ENCODE peak calls at places on chromosomes 11 and 22, in nine cellular contexts. F, P, V, U, R, S, A, W and B are unnamed samples. For H3K4me1, the result is how much of the 10 kb centered on the place peaks cover.

GRCh38 chr22:44211256-44211945 is 30.7 kb downstream of the PARVG start:
- DNase-seq in A (no peak), P (no peak), F (no peak), S (no peak), U (no peak), V (no peak), W (no peak), R (no peak), B (peak)

GRCh38 chr11:93729129-93729616 is 12.1 kb downstream of the TAF1D start:
- DNase-seq in F (no peak), P (no peak), S (no peak), R (no peak), U (no peak), W (no peak), V (no peak), A (no peak), B (no peak)

GRCh38 chr22:31240011-31240410 is 27.9 kb downstream of the LIMK2 start:
- DNase-seq in S (no peak), F (no peak), A (no peak), U (no peak), R (no peak), P (no peak), W (no peak), V (no peak), B (no peak)

GRCh38 chr11:24885580-24886173 is 388.8 kb downstream of the LUZP2 start:
- DNase-seq in P (no peak), F (no peak), U (no peak), R (no peak), V (no peak), S (no peak), W (no peak), A (no peak), B (no peak)

GRCh38 chr22:47193606-47194316 is 431.3 kb downstream of the TBC1D22A start:
- DNase-seq in S (no peak), P (peak), F (no peak), A (no peak), W (no peak), R (peak), V (no peak), U (peak), B (peak)

GRCh38 chr11:118618991-118619375 is 11.6 kb downstream of the PHLDB1 start:
- DNase-seq in F (no peak), U (peak), V (peak), R (no peak), S (no peak), A (no peak), P (peak), W (no peak), B (no peak)

GRCh38 chr11:14499178-14499559 is 442 bp downstream of the COPB1 start:
- DNase-seq in V (no peak), W (no peak), P (peak), U (no peak), F (no peak), R (peak), S (peak), A (peak), B (peak)

GRCh38 chr11:6269994-6270393 is 10.4 kb downstream of the CCKBR start:
- DNase-seq in U (no peak), F (no peak), V (no peak), W (no peak), P (peak), A (peak), R (no peak), S (no peak), B (peak)

GRCh38 chr22:30279389-30279788 is 9.9 kb downstream of the CASTOR1 start:
- DNase-seq in V (no peak), W (peak), S (no peak), U (no peak), P (no peak), F (no peak), A (no peak), R (no peak), B (peak)

GRCh38 chr11:126210871-126211235 is 597 bp downstream of the RPUSD4 start:
- DNase-seq in R (no peak), P (no peak), S (no peak), F (no peak), U (no peak), V (no peak), A (no peak), W (no peak), B (no peak)

GRCh38 chr11:34345012-34345804 is 12.6 kb downstream of the ABTB2 start:
- DNase-seq in W (peak), U (peak), V (peak), S (peak), R (peak), F (peak), P (no peak), A (no peak), B (peak)

GRCh38 chr11:117182551-117182935 is 4.0 kb downstream of the SIDT2 start:
- DNase-seq in V (no peak), F (no peak), A (no peak), U (peak), W (no peak), R (peak), S (no peak), P (peak), B (no peak)

GRCh38 chr11:75855191-75855590 is 40.2 kb downstream of the UVRAG start:
- DNase-seq in S (no peak), R (no peak), V (no peak), U (no peak), P (no peak), W (no peak), A (no peak), F (no peak), B (no peak)

GRCh38 chr11:102230186-102230585 is 87.1 kb upstream of the BIRC3 start:
- DNase-seq in W (no peak), S (no peak), F (no peak), A (no peak), R (no peak), P (no peak), U (no peak), V (no peak), B (no peak)

GRCh38 chr11:1562469-1563148 is 9.5 kb downstream of the DUSP8 start:
- DNase-seq in W (no peak), R (no peak), S (no peak), A (no peak), F (no peak), V (no peak), U (no peak), P (no peak), B (no peak)

GRCh38 chr22:38751422-38752346 is 4.1 kb downstream of the SUN2 start:
- DNase-seq in V (no peak), P (no peak), R (peak), F (no peak), W (peak), U (no peak), A (no peak), S (no peak), B (no peak)

GRCh38 chr11:15493921-15494630 is 379.4 kb downstream of the INSC start:
- DNase-seq in A (no peak), R (peak), S (no peak), U (no peak), W (no peak), P (no peak), V (no peak), F (no peak), B (no peak)

GRCh38 chr22:19108807-19109197 is 13.4 kb downstream of the DGCR2 start:
- DNase-seq in V (no peak), A (no peak), S (no peak), F (no peak), P (no peak), R (no peak), W (no peak), U (no peak), B (no peak)
- H3K4me1 ChIP-seq in V (under half), A (under half), S (under half), F (under half), P (under half), R (under half), W (half or more), U (under half), B (under half)

GRCh38 chr11:2928605-2929510 is at the start of gene PHLDA2:
- DNase-seq in S (peak), U (peak), V (no peak), P (peak), W (no peak), F (peak), R (peak), A (peak), B (peak)
- TF ChIP-seq POLR2A in S (peak), U (no peak), V (peak), P (no peak), W (peak), F (peak), R (no peak), A (peak), B (no peak)

DNA sequence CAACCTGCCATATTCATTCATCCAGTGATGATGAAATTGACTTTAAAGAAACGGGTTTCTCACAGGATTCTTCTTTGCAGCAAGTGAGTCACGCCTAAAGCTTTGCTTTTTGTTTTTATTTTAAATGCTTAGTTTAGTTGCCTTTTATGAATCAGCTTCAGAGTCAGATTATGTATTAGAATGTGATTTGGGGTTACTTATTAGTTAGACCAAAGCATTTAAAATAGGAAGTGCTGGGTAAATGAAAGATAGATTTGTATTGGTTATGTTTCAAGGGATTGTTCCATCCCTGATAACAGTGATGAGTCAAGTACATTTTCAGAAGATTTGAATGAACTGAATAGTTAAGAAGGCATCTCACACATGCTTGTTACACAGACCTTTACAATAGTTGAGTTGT is 101.3 kb upstream of the GAL start:
- DNase-seq in F (no peak), S (no peak), A (no peak), V (no peak), R (no peak), W (no peak), U (no peak), P (no peak), B (no peak)
- H3K4me1 ChIP-seq in F (under half), S (under half), A (under half), V (under half), R (under half), W (half or more), U (under half), P (under half), B (under half)

GRCh38 chr11:64768300-64768694 is 8.5 kb upstream of the PYGM start:
- DNase-seq in A (no peak), V (no peak), S (no peak), U (no peak), P (no peak), W (no peak), F (no peak), R (no peak), B (peak)

GRCh38 chr11:64765841-64766682 is 6.3 kb upstream of the PYGM start:
- DNase-seq in A (no peak), R (no peak), S (no peak), V (no peak), P (no peak), F (no peak), U (no peak), W (no peak), B (no peak)

GRCh38 chr11:64766881-64767280 is 7.1 kb upstream of the PYGM start:
- DNase-seq in P (no peak), S (no peak), V (no peak), R (no peak), U (no peak), W (no peak), F (no peak), A (no peak), B (no peak)

GRCh38 chr11:64769283-64769682 is 9.1 kb downstream of the SF1 start:
- DNase-seq in A (no peak), W (no peak), S (no peak), U (no peak), V (no peak), R (no peak), F (no peak), P (no peak), B (no peak)

GRCh38 chr11:64767344-64768299 is 7.8 kb upstream of the PYGM start:
- DNase-seq in R (peak), V (peak), W (no peak), P (peak), A (no peak), S (no peak), F (peak), U (peak), B (peak)
- TF ChIP-seq POLR2A in R (no peak), V (no peak), W (no peak), P (no peak), A (peak), S (no peak), F (no peak), U (no peak), B (no peak)

GRCh38 chr22:36340621-36341020 is 47.1 kb downstream of the MYH9 start:
- DNase-seq in P (no peak), A (peak), V (no peak), U (no peak), S (no peak), W (no peak), F (no peak), R (peak), B (no peak)
- H3K4me1 ChIP-seq in P (under half), A (under half), V (half or more), U (under half), S (half or more), W (under half), F (under half), R (half or more), B (half or more)

DNA sequence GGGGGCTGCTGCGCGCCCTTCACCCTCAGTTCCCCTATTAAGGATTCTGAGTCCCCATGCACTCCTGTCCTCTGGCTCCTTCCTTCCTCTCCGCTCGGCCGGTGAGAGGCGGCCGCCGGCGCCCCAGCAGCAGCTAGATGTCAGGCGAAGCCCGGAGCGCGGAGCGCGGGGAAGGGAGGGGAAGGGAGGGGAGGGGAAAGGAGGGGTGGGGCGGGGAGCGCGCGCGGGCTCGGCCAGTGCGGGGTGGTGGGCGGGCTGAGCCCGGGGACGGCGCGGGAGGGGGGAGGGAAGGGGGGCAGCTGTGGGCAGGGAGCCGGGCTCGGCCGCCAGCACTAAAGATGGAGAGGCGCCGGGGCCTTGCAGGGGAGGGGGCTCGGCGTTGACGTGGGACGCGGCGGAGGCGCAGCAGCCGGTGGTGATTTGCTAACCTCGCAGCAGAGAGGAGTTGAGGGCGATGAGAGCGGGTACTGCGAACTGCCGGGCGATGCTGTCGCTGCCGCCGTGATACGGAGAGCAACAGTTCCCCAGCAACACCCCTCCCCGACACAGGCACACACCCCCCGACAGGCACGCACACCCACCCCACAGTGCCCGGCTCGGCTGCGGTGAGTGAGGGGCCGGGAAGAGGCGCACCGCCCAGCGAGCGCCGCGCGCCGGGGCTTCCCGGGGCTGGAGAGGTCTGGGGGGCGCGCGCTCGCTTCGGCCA is at the start of gene ZBTB16:
- DNase-seq in U (peak), R (peak), S (no peak), P (peak), A (no peak), W (peak), V (peak), F (no peak), B (peak)
- TF ChIP-seq POLR2A in U (peak), R (no peak), S (no peak), P (peak), A (no peak), W (peak), V (peak), F (no peak), B (peak)

GRCh38 chr11:47179655-47179991 is 2.9 kb upstream of the ARFGAP2 start:
- DNase-seq in W (no peak), P (peak), A (peak), S (peak), U (no peak), F (no peak), R (peak), V (no peak), B (no peak)
- H3K4me1 ChIP-seq in W (half or more), P (under half), A (under half), S (under half), U (under half), F (under half), R (under half), V (under half), B (under half)

GRCh38 chr11:65627202-65627601 is 10.7 kb upstream of the SIPA1 start:
- DNase-seq in V (no peak), F (no peak), S (no peak), U (no peak), A (no peak), P (no peak), W (no peak), R (no peak), B (no peak)
- TF ChIP-seq POLR2A in V (no peak), F (no peak), S (no peak), U (no peak), A (no peak), P (no peak), W (no peak), R (no peak), B (no peak)